ENCODE peak calls at places on chromosomes 11 and 22, in five cellular contexts. One of them, this sample, is unnamed.

GRCh38 chr11:75518771-75519653 is 6.7 kb downstream of the GDPD5 start:
- DNase-seq in H1: no peak
- DNase-seq in K562: no peak
- DNase-seq in SK-N-SH: no peak
- DNase-seq in HepG2: no peak
- DNase-seq in this sample: no peak

GRCh38 chr22:48905206-48905975 is 922.3 kb downstream of the BRD1 start:
- DNase-seq in H1: no peak
- DNase-seq in K562: no peak
- DNase-seq in SK-N-SH: no peak
- DNase-seq in HepG2: no peak
- DNase-seq in this sample: no peak

GRCh38 chr11:57566035-57566504 is 1.4 kb downstream of the UBE2L6 start:
- DNase-seq in H1: no peak
- DNase-seq in K562: no peak
- DNase-seq in SK-N-SH: no peak
- DNase-seq in HepG2: peak
- DNase-seq in this sample: peak

GRCh38 chr11:43908191-43908590 is 27.6 kb downstream of the ALKBH3 start:
- DNase-seq in H1: no peak
- DNase-seq in K562: no peak
- DNase-seq in SK-N-SH: no peak
- DNase-seq in HepG2: no peak
- DNase-seq in this sample: no peak

GRCh38 chr11:125263268-125263790 is 98.8 kb downstream of the PKNOX2 start:
- DNase-seq in H1: peak
- DNase-seq in K562: no peak
- DNase-seq in SK-N-SH: peak
- DNase-seq in HepG2: peak
- DNase-seq in this sample: no peak

GRCh38 chr11:75784085-75784478 is 15.5 kb downstream of the DGAT2 start:
- DNase-seq in H1: no peak
- DNase-seq in K562: no peak
- DNase-seq in SK-N-SH: no peak
- DNase-seq in HepG2: peak
- DNase-seq in this sample: no peak

GRCh38 chr11:130420478-130421198 is 7.8 kb downstream of the ADAMTS8 start:
- DNase-seq in H1: no peak
- DNase-seq in K562: no peak
- DNase-seq in SK-N-SH: no peak
- DNase-seq in HepG2: no peak
- DNase-seq in this sample: no peak

GRCh38 chr11:58832246-58832645 is 12.3 kb downstream of the GLYATL2 start:
- DNase-seq in H1: no peak
- DNase-seq in K562: no peak
- DNase-seq in SK-N-SH: no peak
- DNase-seq in HepG2: no peak
- DNase-seq in this sample: no peak

GRCh38 chr22:38406617-38407016 is 48.4 kb downstream of the KCNJ4 start:
- DNase-seq in H1: no peak
- DNase-seq in K562: no peak
- DNase-seq in SK-N-SH: no peak
- DNase-seq in HepG2: no peak
- DNase-seq in this sample: no peak

GRCh38 chr22:39336411-39336810 is 13.4 kb upstream of the SYNGR1 start:
- DNase-seq in H1: no peak
- DNase-seq in K562: no peak
- DNase-seq in SK-N-SH: no peak
- DNase-seq in HepG2: no peak
- DNase-seq in this sample: no peak

GRCh38 chr22:24445481-24446290 is 18.3 kb downstream of the ADORA2A start:
- DNase-seq in H1: no peak
- DNase-seq in K562: peak
- DNase-seq in SK-N-SH: peak
- DNase-seq in HepG2: peak
- DNase-seq in this sample: no peak

GRCh38 chr22:36999463-36999862 is 19.8 kb downstream of the TST start:
- DNase-seq in H1: no peak
- DNase-seq in K562: no peak
- DNase-seq in SK-N-SH: no peak
- DNase-seq in HepG2: no peak
- DNase-seq in this sample: no peak

GRCh38 chr11:45676522-45677095 is 11.2 kb upstream of the CHST1 start:
- DNase-seq in H1: no peak
- DNase-seq in K562: no peak
- DNase-seq in SK-N-SH: no peak
- DNase-seq in HepG2: no peak
- DNase-seq in this sample: peak

GRCh38 chr22:45087802-45088201 is 75.9 kb upstream of the NUP50 start:
- DNase-seq in H1: no peak
- DNase-seq in K562: no peak
- DNase-seq in SK-N-SH: no peak
- DNase-seq in HepG2: no peak
- DNase-seq in this sample: no peak

GRCh38 chr22:45082795-45083194 is 73.0 kb upstream of the PHF21B start:
- DNase-seq in H1: peak
- DNase-seq in K562: peak
- DNase-seq in SK-N-SH: peak
- DNase-seq in HepG2: no peak
- DNase-seq in this sample: no peak

GRCh38 chr22:45084400-45084920 is 74.7 kb upstream of the PHF21B start:
- DNase-seq in H1: no peak
- DNase-seq in K562: no peak
- DNase-seq in SK-N-SH: no peak
- DNase-seq in HepG2: no peak
- DNase-seq in this sample: no peak

GRCh38 chr22:45077826-45078334 is 68.1 kb upstream of the PHF21B start:
- DNase-seq in H1: no peak
- DNase-seq in K562: no peak
- DNase-seq in SK-N-SH: no peak
- DNase-seq in HepG2: no peak
- DNase-seq in this sample: no peak

GRCh38 chr22:45083659-45084305 is 74.0 kb upstream of the PHF21B start:
- DNase-seq in H1: no peak
- DNase-seq in K562: no peak
- DNase-seq in SK-N-SH: no peak
- DNase-seq in HepG2: no peak
- DNase-seq in this sample: no peak
- TF ChIP-seq SIN3A in H1: no peak
- TF ChIP-seq SIN3A in K562: no peak
- TF ChIP-seq SIN3A in SK-N-SH: no peak
- TF ChIP-seq SIN3A in HepG2: no peak
- TF ChIP-seq SIN3A in this sample: no peak

GRCh38 chr22:35638408-35638807 is 9.8 kb upstream of the APOL6 start:
- DNase-seq in H1: no peak
- DNase-seq in K562: no peak
- DNase-seq in SK-N-SH: peak
- DNase-seq in HepG2: no peak
- DNase-seq in this sample: no peak

GRCh38 chr22:35645646-35646045 is 2.6 kb upstream of the APOL6 start:
- DNase-seq in H1: peak
- DNase-seq in K562: no peak
- DNase-seq in SK-N-SH: no peak
- DNase-seq in HepG2: no peak
- DNase-seq in this sample: no peak

GRCh38 chr22:35643991-35644390 is 4.3 kb upstream of the APOL6 start:
- DNase-seq in H1: peak
- DNase-seq in K562: no peak
- DNase-seq in SK-N-SH: no peak
- DNase-seq in HepG2: no peak
- DNase-seq in this sample: no peak

GRCh38 chr22:35641494-35642120 is 6.6 kb upstream of the APOL6 start:
- DNase-seq in H1: peak
- DNase-seq in K562: no peak
- DNase-seq in SK-N-SH: no peak
- DNase-seq in HepG2: no peak
- DNase-seq in this sample: no peak

DNA sequence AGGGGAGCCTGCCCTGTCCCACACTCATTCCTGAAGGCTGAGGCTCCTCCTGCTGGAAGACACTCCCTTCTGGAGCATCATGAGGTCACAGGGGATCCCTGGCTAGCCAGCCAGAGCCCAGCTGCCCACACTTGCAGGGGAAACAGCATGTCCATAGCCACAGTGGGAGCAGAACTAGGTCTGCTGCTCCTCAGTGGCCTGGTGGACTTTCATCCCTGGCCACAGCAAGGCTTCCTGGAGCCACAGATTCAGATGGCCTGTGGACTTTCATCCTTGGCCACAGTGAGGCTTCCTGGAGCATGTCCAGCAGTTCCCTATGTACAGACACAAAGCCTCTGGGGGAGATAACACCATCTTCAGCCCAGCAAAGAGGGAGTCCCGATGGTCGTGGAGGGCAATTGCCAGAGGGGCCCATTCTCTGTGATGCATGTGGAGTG is 5.9 kb upstream of the APOL6 start:
- DNase-seq in H1: no peak
- DNase-seq in K562: no peak
- DNase-seq in SK-N-SH: no peak
- DNase-seq in HepG2: peak
- DNase-seq in this sample: no peak
- TF ChIP-seq GABPA in H1: no peak
- TF ChIP-seq GABPA in K562: no peak
- TF ChIP-seq GABPA in SK-N-SH: no peak
- TF ChIP-seq GABPA in HepG2: no peak
- TF ChIP-seq GABPA in this sample: no peak

GRCh38 chr22:45552580-45553332 is 50.1 kb downstream of the FBLN1 start:
- DNase-seq in H1: no peak
- DNase-seq in K562: no peak
- DNase-seq in SK-N-SH: peak
- DNase-seq in HepG2: no peak
- DNase-seq in this sample: no peak
- TF ChIP-seq SIN3A in H1: no peak
- TF ChIP-seq SIN3A in K562: no peak
- TF ChIP-seq SIN3A in SK-N-SH: no peak
- TF ChIP-seq SIN3A in HepG2: no peak
- TF ChIP-seq SIN3A in this sample: no peak

DNA sequence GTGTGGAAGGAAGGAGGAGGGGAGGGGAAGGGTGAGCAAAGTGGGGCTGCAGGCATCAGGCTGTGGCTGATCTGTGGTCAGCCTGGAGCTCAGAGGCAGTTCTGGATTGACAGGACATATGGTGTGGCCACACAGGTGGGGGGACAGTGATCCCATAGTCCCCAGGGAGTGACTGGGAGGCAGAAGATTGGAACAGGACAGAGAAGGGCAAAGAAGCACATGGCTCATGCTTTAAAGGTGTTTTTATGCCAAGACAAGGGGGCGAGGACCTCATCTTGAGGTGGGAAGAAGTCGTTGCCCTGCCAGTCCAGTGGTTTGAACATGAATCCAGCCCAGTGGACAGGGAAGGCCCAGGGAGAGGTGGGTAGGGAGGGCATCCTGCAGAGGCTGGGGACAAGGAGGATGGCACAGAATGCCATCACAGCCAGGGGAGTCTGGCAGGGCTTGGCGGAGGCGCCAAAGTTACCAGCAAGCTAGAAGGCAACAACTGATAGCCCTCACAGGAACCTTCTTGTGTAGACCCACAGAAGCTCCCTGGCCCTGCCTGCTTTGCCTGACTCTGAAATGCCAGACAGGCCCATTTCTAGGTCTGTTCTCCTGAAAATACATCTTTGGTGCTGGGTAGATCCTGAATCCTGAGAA is 3.1 kb downstream of the BET1L start:
- DNase-seq in H1: peak
- DNase-seq in K562: no peak
- DNase-seq in SK-N-SH: no peak
- DNase-seq in HepG2: no peak
- DNase-seq in this sample: no peak
- TF ChIP-seq GABPA in H1: no peak
- TF ChIP-seq GABPA in K562: no peak
- TF ChIP-seq GABPA in SK-N-SH: no peak
- TF ChIP-seq GABPA in HepG2: no peak
- TF ChIP-seq GABPA in this sample: no peak

GRCh38 chr22:21699643-21700042 is 33.8 kb downstream of the PPIL2 start:
- DNase-seq in H1: no peak
- DNase-seq in K562: peak
- DNase-seq in SK-N-SH: no peak
- DNase-seq in HepG2: no peak
- DNase-seq in this sample: no peak

GRCh38 chr22:21697866-21698265 is 32.1 kb downstream of the PPIL2 start:
- DNase-seq in H1: no peak
- DNase-seq in K562: peak
- DNase-seq in SK-N-SH: no peak
- DNase-seq in HepG2: no peak
- DNase-seq in this sample: no peak

GRCh38 chr22:21700822-21701221 is 34.8 kb downstream of the YPEL1 start:
- DNase-seq in H1: no peak
- DNase-seq in K562: no peak
- DNase-seq in SK-N-SH: no peak
- DNase-seq in HepG2: no peak
- DNase-seq in this sample: no peak

GRCh38 chr22:21697021-21697771 is 31.4 kb downstream of the PPIL2 start:
- DNase-seq in H1: no peak
- DNase-seq in K562: peak
- DNase-seq in SK-N-SH: no peak
- DNase-seq in HepG2: no peak
- DNase-seq in this sample: no peak

GRCh38 chr22:21698430-21699329 is 32.9 kb downstream of the PPIL2 start:
- DNase-seq in H1: no peak
- DNase-seq in K562: peak
- DNase-seq in SK-N-SH: no peak
- DNase-seq in HepG2: no peak
- DNase-seq in this sample: no peak
- TF ChIP-seq SIN3A in H1: no peak
- TF ChIP-seq SIN3A in K562: no peak
- TF ChIP-seq SIN3A in SK-N-SH: no peak
- TF ChIP-seq SIN3A in HepG2: no peak
- TF ChIP-seq SIN3A in this sample: no peak

GRCh38 chr22:17897411-17897810 is 123.1 kb upstream of the BID start:
- DNase-seq in H1: no peak
- DNase-seq in K562: no peak
- DNase-seq in SK-N-SH: no peak
- DNase-seq in HepG2: peak
- DNase-seq in this sample: no peak

GRCh38 chr22:17897864-17898263 is 123.6 kb upstream of the BID start:
- DNase-seq in H1: no peak
- DNase-seq in K562: no peak
- DNase-seq in SK-N-SH: no peak
- DNase-seq in HepG2: no peak
- DNase-seq in this sample: no peak

GRCh38 chr22:17893900-17894299 is 119.6 kb upstream of the BID start:
- DNase-seq in H1: no peak
- DNase-seq in K562: no peak
- DNase-seq in SK-N-SH: no peak
- DNase-seq in HepG2: peak
- DNase-seq in this sample: no peak

GRCh38 chr22:17898375-17898774 is 124.1 kb upstream of the BID start:
- DNase-seq in H1: no peak
- DNase-seq in K562: no peak
- DNase-seq in SK-N-SH: no peak
- DNase-seq in HepG2: no peak
- DNase-seq in this sample: no peak

DNA sequence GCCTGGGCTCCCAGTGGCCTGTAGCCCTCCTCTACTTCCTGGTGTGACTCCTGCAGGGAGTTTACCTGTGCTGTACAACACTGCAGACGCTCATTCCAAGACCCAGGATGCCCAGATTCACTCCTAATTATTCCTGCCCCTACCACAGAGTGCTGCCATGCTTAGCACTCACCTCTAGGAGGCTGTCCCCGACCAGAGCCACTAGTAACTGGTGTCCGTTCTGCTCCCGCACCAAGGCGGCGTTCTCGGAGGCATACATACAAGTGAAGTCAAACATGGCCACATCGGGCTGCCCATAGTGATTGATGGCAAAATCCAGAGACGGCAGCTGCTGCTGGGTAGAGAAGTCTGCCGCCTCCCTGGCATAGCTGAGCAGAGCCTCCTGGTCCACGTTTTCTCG is 122.3 kb upstream of the BID start:
- DNase-seq in H1: peak
- DNase-seq in K562: peak
- DNase-seq in SK-N-SH: peak
- DNase-seq in HepG2: no peak
- DNase-seq in this sample: no peak
- TF ChIP-seq GABPA in H1: no peak
- TF ChIP-seq GABPA in K562: no peak
- TF ChIP-seq GABPA in SK-N-SH: no peak
- TF ChIP-seq GABPA in HepG2: no peak
- TF ChIP-seq GABPA in this sample: no peak

This sample was measured in GM12878.